ENCODE peak calls at places on chromosomes 11 and 22, in nine cellular contexts. One of them, this sample, is unnamed.

GRCh38 chr11:57379732-57380131 is 1.2 kb downstream of the PRG3 start:
- DNase-seq in activated naive CD8-positive, alpha-beta T cell treated with anti-CD3 and anti-CD28 coated beads, Interleukin-2, amount 10 ng/mL, durations not matched to agents 7 days and 5 days: no peak
- DNase-seq in lower leg skin: no peak
- DNase-seq in hypothalamus: no peak
- DNase-seq in stimulated activated CD8-positive, alpha-beta memory T cell treated with anti-CD3 and anti-CD28 coated beads, Interleukin-15, amount 100 ng/mL, for 24 hours: no peak
- DNase-seq in B cell: no peak
- DNase-seq in M059J: peak
- DNase-seq in Right ventricle myocardium superior: no peak
- DNase-seq in activated naive CD4-positive, alpha-beta T cell treated with Interleukin-2 at 50 U/mL for 16 hours: no peak
- DNase-seq in this sample: no peak

GRCh38 chr22:20080776-20081654 is 974 bp downstream of the DGCR8 start:
- DNase-seq in activated naive CD8-positive, alpha-beta T cell treated with anti-CD3 and anti-CD28 coated beads, Interleukin-2, amount 10 ng/mL, durations not matched to agents 7 days and 5 days: no peak
- DNase-seq in lower leg skin: peak
- DNase-seq in hypothalamus: no peak
- DNase-seq in stimulated activated CD8-positive, alpha-beta memory T cell treated with anti-CD3 and anti-CD28 coated beads, Interleukin-15, amount 100 ng/mL, for 24 hours: no peak
- DNase-seq in B cell: no peak
- DNase-seq in M059J: peak
- DNase-seq in Right ventricle myocardium superior: peak
- DNase-seq in activated naive CD4-positive, alpha-beta T cell treated with Interleukin-2 at 50 U/mL for 16 hours: peak
- DNase-seq in this sample: peak

GRCh38 chr11:17277024-17277584 is 565 bp downstream of the NUCB2 start:
- DNase-seq in activated naive CD8-positive, alpha-beta T cell treated with anti-CD3 and anti-CD28 coated beads, Interleukin-2, amount 10 ng/mL, durations not matched to agents 7 days and 5 days: no peak
- DNase-seq in lower leg skin: no peak
- DNase-seq in hypothalamus: no peak
- DNase-seq in stimulated activated CD8-positive, alpha-beta memory T cell treated with anti-CD3 and anti-CD28 coated beads, Interleukin-15, amount 100 ng/mL, for 24 hours: no peak
- DNase-seq in B cell: no peak
- DNase-seq in M059J: peak
- DNase-seq in Right ventricle myocardium superior: no peak
- DNase-seq in activated naive CD4-positive, alpha-beta T cell treated with Interleukin-2 at 50 U/mL for 16 hours: no peak
- DNase-seq in this sample: peak

GRCh38 chr11:15158351-15159015 is 43.8 kb downstream of the INSC start:
- DNase-seq in activated naive CD8-positive, alpha-beta T cell treated with anti-CD3 and anti-CD28 coated beads, Interleukin-2, amount 10 ng/mL, durations not matched to agents 7 days and 5 days: no peak
- DNase-seq in lower leg skin: no peak
- DNase-seq in hypothalamus: no peak
- DNase-seq in stimulated activated CD8-positive, alpha-beta memory T cell treated with anti-CD3 and anti-CD28 coated beads, Interleukin-15, amount 100 ng/mL, for 24 hours: no peak
- DNase-seq in B cell: no peak
- DNase-seq in M059J: peak
- DNase-seq in Right ventricle myocardium superior: no peak
- DNase-seq in activated naive CD4-positive, alpha-beta T cell treated with Interleukin-2 at 50 U/mL for 16 hours: no peak
- DNase-seq in this sample: peak

GRCh38 chr22:46245515-46245914 is 4.6 kb downstream of the CDPF1 start:
- DNase-seq in activated naive CD8-positive, alpha-beta T cell treated with anti-CD3 and anti-CD28 coated beads, Interleukin-2, amount 10 ng/mL, durations not matched to agents 7 days and 5 days: no peak
- DNase-seq in lower leg skin: peak
- DNase-seq in hypothalamus: peak
- DNase-seq in stimulated activated CD8-positive, alpha-beta memory T cell treated with anti-CD3 and anti-CD28 coated beads, Interleukin-15, amount 100 ng/mL, for 24 hours: no peak
- DNase-seq in B cell: no peak
- DNase-seq in M059J: no peak
- DNase-seq in Right ventricle myocardium superior: peak
- DNase-seq in activated naive CD4-positive, alpha-beta T cell treated with Interleukin-2 at 50 U/mL for 16 hours: no peak
- DNase-seq in this sample: no peak

GRCh38 chr11:116066777-116067176 is 562.6 kb upstream of the CADM1 start:
- DNase-seq in activated naive CD8-positive, alpha-beta T cell treated with anti-CD3 and anti-CD28 coated beads, Interleukin-2, amount 10 ng/mL, durations not matched to agents 7 days and 5 days: no peak
- DNase-seq in lower leg skin: no peak
- DNase-seq in hypothalamus: no peak
- DNase-seq in stimulated activated CD8-positive, alpha-beta memory T cell treated with anti-CD3 and anti-CD28 coated beads, Interleukin-15, amount 100 ng/mL, for 24 hours: no peak
- DNase-seq in B cell: no peak
- DNase-seq in M059J: no peak
- DNase-seq in Right ventricle myocardium superior: no peak
- DNase-seq in activated naive CD4-positive, alpha-beta T cell treated with Interleukin-2 at 50 U/mL for 16 hours: no peak
- DNase-seq in this sample: peak

GRCh38 chr11:92453055-92453454 is 228.4 kb downstream of the FAT3 start:
- DNase-seq in activated naive CD8-positive, alpha-beta T cell treated with anti-CD3 and anti-CD28 coated beads, Interleukin-2, amount 10 ng/mL, durations not matched to agents 7 days and 5 days: no peak
- DNase-seq in lower leg skin: no peak
- DNase-seq in hypothalamus: no peak
- DNase-seq in stimulated activated CD8-positive, alpha-beta memory T cell treated with anti-CD3 and anti-CD28 coated beads, Interleukin-15, amount 100 ng/mL, for 24 hours: no peak
- DNase-seq in B cell: no peak
- DNase-seq in M059J: peak
- DNase-seq in Right ventricle myocardium superior: no peak
- DNase-seq in activated naive CD4-positive, alpha-beta T cell treated with Interleukin-2 at 50 U/mL for 16 hours: no peak
- DNase-seq in this sample: peak

GRCh38 chr11:66221726-66222236 is 46.7 kb upstream of the RAB1B start:
- DNase-seq in activated naive CD8-positive, alpha-beta T cell treated with anti-CD3 and anti-CD28 coated beads, Interleukin-2, amount 10 ng/mL, durations not matched to agents 7 days and 5 days: peak
- DNase-seq in lower leg skin: peak
- DNase-seq in hypothalamus: no peak
- DNase-seq in stimulated activated CD8-positive, alpha-beta memory T cell treated with anti-CD3 and anti-CD28 coated beads, Interleukin-15, amount 100 ng/mL, for 24 hours: no peak
- DNase-seq in B cell: no peak
- DNase-seq in M059J: peak
- DNase-seq in Right ventricle myocardium superior: peak
- DNase-seq in activated naive CD4-positive, alpha-beta T cell treated with Interleukin-2 at 50 U/mL for 16 hours: peak
- DNase-seq in this sample: no peak

GRCh38 chr11:86069408-86070086 is 663 bp upstream of the PICALM start:
- DNase-seq in activated naive CD8-positive, alpha-beta T cell treated with anti-CD3 and anti-CD28 coated beads, Interleukin-2, amount 10 ng/mL, durations not matched to agents 7 days and 5 days: no peak
- DNase-seq in lower leg skin: no peak
- DNase-seq in hypothalamus: no peak
- DNase-seq in stimulated activated CD8-positive, alpha-beta memory T cell treated with anti-CD3 and anti-CD28 coated beads, Interleukin-15, amount 100 ng/mL, for 24 hours: no peak
- DNase-seq in B cell: peak
- DNase-seq in M059J: peak
- DNase-seq in Right ventricle myocardium superior: no peak
- DNase-seq in activated naive CD4-positive, alpha-beta T cell treated with Interleukin-2 at 50 U/mL for 16 hours: no peak
- DNase-seq in this sample: peak

GRCh38 chr11:409008-409599 is 5.7 kb downstream of the SIGIRR start:
- DNase-seq in activated naive CD8-positive, alpha-beta T cell treated with anti-CD3 and anti-CD28 coated beads, Interleukin-2, amount 10 ng/mL, durations not matched to agents 7 days and 5 days: peak
- DNase-seq in lower leg skin: no peak
- DNase-seq in hypothalamus: no peak
- DNase-seq in stimulated activated CD8-positive, alpha-beta memory T cell treated with anti-CD3 and anti-CD28 coated beads, Interleukin-15, amount 100 ng/mL, for 24 hours: no peak
- DNase-seq in B cell: no peak
- DNase-seq in M059J: no peak
- DNase-seq in Right ventricle myocardium superior: peak
- DNase-seq in activated naive CD4-positive, alpha-beta T cell treated with Interleukin-2 at 50 U/mL for 16 hours: no peak
- DNase-seq in this sample: no peak

GRCh38 chr11:2860636-2861035 is 24.9 kb downstream of the CDKN1C start:
- DNase-seq in activated naive CD8-positive, alpha-beta T cell treated with anti-CD3 and anti-CD28 coated beads, Interleukin-2, amount 10 ng/mL, durations not matched to agents 7 days and 5 days: no peak
- DNase-seq in lower leg skin: no peak
- DNase-seq in hypothalamus: no peak
- DNase-seq in stimulated activated CD8-positive, alpha-beta memory T cell treated with anti-CD3 and anti-CD28 coated beads, Interleukin-15, amount 100 ng/mL, for 24 hours: no peak
- DNase-seq in B cell: peak
- DNase-seq in M059J: peak
- DNase-seq in Right ventricle myocardium superior: no peak
- DNase-seq in activated naive CD4-positive, alpha-beta T cell treated with Interleukin-2 at 50 U/mL for 16 hours: no peak
- DNase-seq in this sample: no peak

GRCh38 chr11:96102664-96103068 is 178.8 kb upstream of the MTMR2 start:
- DNase-seq in activated naive CD8-positive, alpha-beta T cell treated with anti-CD3 and anti-CD28 coated beads, Interleukin-2, amount 10 ng/mL, durations not matched to agents 7 days and 5 days: no peak
- DNase-seq in lower leg skin: no peak
- DNase-seq in hypothalamus: no peak
- DNase-seq in stimulated activated CD8-positive, alpha-beta memory T cell treated with anti-CD3 and anti-CD28 coated beads, Interleukin-15, amount 100 ng/mL, for 24 hours: no peak
- DNase-seq in B cell: no peak
- DNase-seq in M059J: peak
- DNase-seq in Right ventricle myocardium superior: no peak
- DNase-seq in activated naive CD4-positive, alpha-beta T cell treated with Interleukin-2 at 50 U/mL for 16 hours: no peak
- DNase-seq in this sample: peak

GRCh38 chr22:45537734-45538181 is 35.1 kb downstream of the FBLN1 start:
- DNase-seq in activated naive CD8-positive, alpha-beta T cell treated with anti-CD3 and anti-CD28 coated beads, Interleukin-2, amount 10 ng/mL, durations not matched to agents 7 days and 5 days: no peak
- DNase-seq in lower leg skin: peak
- DNase-seq in hypothalamus: peak
- DNase-seq in stimulated activated CD8-positive, alpha-beta memory T cell treated with anti-CD3 and anti-CD28 coated beads, Interleukin-15, amount 100 ng/mL, for 24 hours: no peak
- DNase-seq in B cell: no peak
- DNase-seq in M059J: peak
- DNase-seq in Right ventricle myocardium superior: peak
- DNase-seq in activated naive CD4-positive, alpha-beta T cell treated with Interleukin-2 at 50 U/mL for 16 hours: no peak
- DNase-seq in this sample: peak

This sample was measured in foreskin melanocyte.